ENCODE peak calls at places on chromosomes 12 and 14, in five cellular contexts. G is mesenchymal stem cell, Y is IMR-90, D is neuronal stem cell, W is H9. U is an unnamed sample.

GRCh38 chr14:92495041-92495440 is 18.5 kb upstream of the RIN3 start:
- DNase-seq in Y (peak; percentile 81), W (no peak), D (no peak), G (peak; percentile 95), U (peak; percentile 39)

GRCh38 chr12:113416091-113416754 is 6.0 kb upstream of the SDSL start:
- DNase-seq in W (no peak), Y (no peak), G (no peak), D (no peak), U (no peak)

GRCh38 chr14:53042480-53042879 is 91.6 kb upstream of the FERMT2 start:
- DNase-seq in G (peak; percentile 47), W (no peak), D (no peak), Y (peak; percentile 47), U (no peak)

GRCh38 chr14:59254146-59254910 is 65.9 kb downstream of the DAAM1 start:
- DNase-seq in G (peak; percentile 97), D (no peak), Y (peak; percentile 95), W (no peak), U (peak; percentile 45)

GRCh38 chr12:81245458-81245857 is 167.6 kb downstream of the ACSS3 start:
- DNase-seq in Y (no peak), W (no peak), G (no peak), D (no peak), U (no peak)

GRCh38 chr12:70823182-70823976 is 97.2 kb downstream of the PTPRR start:
- DNase-seq in W (peak; percentile 36), Y (no peak), G (no peak), D (no peak), U (peak; percentile 35)

GRCh38 chr12:21308785-21309184 is 25.9 kb downstream of the SLCO1A2 start:
- DNase-seq in D (no peak), G (no peak), Y (no peak), W (no peak), U (no peak)

GRCh38 chr12:51972424-51972812 is 20.9 kb downstream of the ACVR1B start:
- DNase-seq in G (no peak), W (no peak), Y (no peak), D (no peak), U (peak; percentile 34)

GRCh38 chr12:131129839-131130238 is 176.1 kb downstream of the ADGRD1 start:
- DNase-seq in D (no peak), Y (no peak), W (no peak), G (no peak), U (no peak)

GRCh38 chr12:75455839-75456238 is 24.7 kb upstream of the GLIPR1 start:
- DNase-seq in Y (no peak), W (no peak), G (no peak), D (no peak), U (no peak)
- H3K27ac ChIP-seq in Y (no peak overlapping the region), W (no peak overlapping the region), G (no peak overlapping the region), D (no peak overlapping the region), U (no peak overlapping the region)

DNA sequence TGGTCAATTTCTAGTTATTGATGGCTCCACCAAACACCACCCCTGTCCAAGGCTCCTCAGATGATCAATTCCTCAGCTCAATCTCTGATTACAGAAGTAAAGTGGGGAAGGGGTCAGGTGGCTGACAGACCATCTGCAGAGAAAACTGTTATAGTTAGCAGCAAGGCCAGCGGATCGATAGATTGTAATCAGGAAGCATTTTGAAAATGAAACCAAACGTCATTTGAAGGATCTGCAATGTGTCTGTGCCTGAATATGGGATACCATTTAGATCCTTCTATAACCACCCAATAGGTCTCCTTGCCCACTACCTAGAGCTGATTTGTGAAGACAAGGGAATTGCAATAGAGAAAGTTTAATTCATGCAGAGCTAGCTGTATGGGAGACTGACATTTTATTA is 11.6 kb downstream of the HCAR2 start:
- DNase-seq in W (no peak), D (no peak), Y (no peak), G (no peak), U (no peak)
- H4K8ac ChIP-seq in W (no peak overlapping the region), D (no peak overlapping the region), Y (no peak overlapping the region), G (peak overlapping the region; percentile 12), U (no peak overlapping the region)

GRCh38 chr14:95711476-95712176 is 2.3 kb downstream of the TCL1A start:
- DNase-seq in D (no peak), Y (no peak), W (no peak), G (no peak), U (no peak)
- H3K4me2 ChIP-seq in D (no peak overlapping the region), Y (no peak overlapping the region), W (no peak overlapping the region), G (no peak overlapping the region), U (no peak overlapping the region)

DNA sequence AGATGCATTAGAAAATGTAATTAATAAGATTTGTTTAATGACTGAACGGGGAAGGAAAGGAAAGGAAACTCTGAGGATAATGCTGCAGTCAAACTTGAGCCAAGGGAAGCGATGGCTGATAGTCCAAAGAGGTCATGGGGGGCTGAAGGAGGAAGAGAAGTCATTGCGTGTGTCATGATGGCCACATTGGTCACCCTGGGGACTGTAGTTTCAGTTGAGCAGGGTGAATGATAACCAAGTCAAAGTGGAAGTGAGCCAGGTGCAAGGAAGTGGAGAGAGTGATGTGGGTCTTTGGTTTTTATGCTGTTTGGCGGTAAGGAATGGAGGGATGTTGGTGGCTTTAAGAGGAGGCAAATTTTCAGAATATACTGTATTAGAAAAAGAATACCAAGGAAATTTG is 21.6 kb downstream of the C12orf75 start:
- DNase-seq in D (no peak), W (no peak), G (no peak), Y (no peak), U (no peak)
- H3K27ac ChIP-seq in D (no peak overlapping the region), W (no peak overlapping the region), G (no peak overlapping the region), Y (no peak overlapping the region), U (no peak overlapping the region)

GRCh38 chr14:65107200-65107599 is 4.9 kb upstream of the MAX start:
- DNase-seq in G (no peak), Y (no peak), W (no peak), D (no peak), U (no peak)
- H4K8ac ChIP-seq in G (no peak overlapping the region), Y (no peak overlapping the region), W (no peak overlapping the region), D (no peak overlapping the region), U (no peak overlapping the region)

GRCh38 chr12:48980953-48981756 is 3.0 kb downstream of the WNT1 start:
- DNase-seq in D (no peak), W (no peak), G (peak; percentile 37), Y (peak; percentile 29), U (peak; percentile 63)
- H3K4me2 ChIP-seq in D (peak overlapping the region; percentile 29), W (peak overlapping the region; percentile 30), G (peak overlapping the region; percentile 31), Y (peak overlapping the region; percentile 8), U (peak overlapping the region; percentile 53)

DNA sequence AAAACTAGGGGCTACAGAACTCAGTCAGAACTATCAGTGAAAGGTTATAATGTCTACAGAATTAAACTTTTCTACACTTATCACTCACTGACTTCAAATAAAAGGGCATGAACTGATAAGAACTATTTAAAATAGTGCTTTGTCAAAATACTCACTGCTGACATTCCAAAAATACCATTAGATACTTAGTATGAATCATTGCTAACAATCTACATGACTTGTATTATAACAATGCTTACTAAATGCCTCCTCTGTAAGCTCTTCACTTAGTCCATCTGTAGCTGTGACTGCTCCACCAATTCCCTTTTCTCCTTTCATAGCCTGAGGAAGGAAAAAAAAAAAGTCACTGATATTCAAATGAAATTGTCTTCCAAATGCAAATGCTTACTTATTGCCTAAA is 17.0 kb downstream of the NFYB start:
- DNase-seq in Y (peak; percentile 78), G (peak; percentile 25), D (no peak), W (no peak), U (peak; percentile 47)
- H3K27ac ChIP-seq in Y (peak overlapping the region; percentile 82), G (no peak overlapping the region), D (no peak overlapping the region), W (no peak overlapping the region), U (no peak overlapping the region)

GRCh38 chr12:6082613-6083012 is 41.9 kb downstream of the VWF start:
- DNase-seq in Y (no peak), W (no peak), D (no peak), G (no peak), U (no peak)

GRCh38 chr12:6083606-6084005 is 40.9 kb downstream of the VWF start:
- DNase-seq in D (no peak), G (no peak), W (no peak), Y (no peak), U (no peak)

GRCh38 chr12:6078378-6079083 is 45.9 kb downstream of the VWF start:
- DNase-seq in Y (no peak), G (no peak), W (no peak), D (no peak), U (peak; percentile 64)

GRCh38 chr12:6076776-6077700 is 47.4 kb downstream of the VWF start:
- DNase-seq in G (no peak), W (no peak), D (no peak), Y (no peak), U (no peak)

DNA sequence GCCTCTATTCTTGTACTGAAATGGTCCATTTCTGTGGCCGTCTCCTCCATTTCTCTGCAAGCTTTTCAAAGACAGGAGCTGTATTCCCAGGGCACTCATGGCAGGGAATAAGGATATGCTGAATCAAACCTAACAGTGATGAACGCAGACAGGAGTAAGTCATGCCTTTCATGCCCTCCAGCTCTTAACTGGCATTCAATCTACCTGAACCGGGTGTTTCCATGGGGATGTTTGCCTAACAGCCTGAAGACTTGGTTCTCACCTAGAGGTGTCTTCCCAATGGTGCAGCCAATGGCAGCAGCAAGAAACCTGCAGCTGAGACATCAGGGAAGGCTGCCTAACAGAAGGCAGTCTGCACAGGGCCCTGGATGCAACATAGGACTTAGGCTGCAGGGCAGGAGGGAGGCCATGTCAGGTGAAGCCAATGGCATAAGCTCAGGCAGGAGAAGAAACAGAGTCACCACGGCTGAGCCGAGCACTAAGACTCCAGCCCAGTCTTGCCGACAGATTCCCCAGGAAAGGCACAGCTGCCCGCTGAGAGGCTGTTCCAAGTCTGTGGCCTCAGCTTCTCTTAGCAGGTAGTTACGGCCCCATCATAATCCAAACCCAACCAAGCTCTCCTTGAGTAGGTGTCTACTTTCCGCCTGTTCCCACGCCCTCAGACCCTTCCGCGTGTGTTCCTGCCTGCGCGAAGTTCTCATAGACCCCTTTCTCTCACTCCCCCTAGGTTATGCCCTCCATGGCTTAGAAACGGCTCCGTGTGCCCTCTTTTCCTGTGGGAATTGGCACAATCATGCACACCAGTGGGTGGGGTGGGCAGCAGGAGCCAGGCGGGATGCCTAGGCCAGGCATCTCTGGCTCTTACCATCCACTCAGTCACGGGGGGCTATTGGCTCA is 44.1 kb downstream of the VWF start:
- DNase-seq in Y (no peak), D (no peak), W (no peak), G (no peak), U (no peak)
- H4K8ac ChIP-seq in Y (no peak overlapping the region), D (no peak overlapping the region), W (no peak overlapping the region), G (no peak overlapping the region), U (no peak overlapping the region)

DNA sequence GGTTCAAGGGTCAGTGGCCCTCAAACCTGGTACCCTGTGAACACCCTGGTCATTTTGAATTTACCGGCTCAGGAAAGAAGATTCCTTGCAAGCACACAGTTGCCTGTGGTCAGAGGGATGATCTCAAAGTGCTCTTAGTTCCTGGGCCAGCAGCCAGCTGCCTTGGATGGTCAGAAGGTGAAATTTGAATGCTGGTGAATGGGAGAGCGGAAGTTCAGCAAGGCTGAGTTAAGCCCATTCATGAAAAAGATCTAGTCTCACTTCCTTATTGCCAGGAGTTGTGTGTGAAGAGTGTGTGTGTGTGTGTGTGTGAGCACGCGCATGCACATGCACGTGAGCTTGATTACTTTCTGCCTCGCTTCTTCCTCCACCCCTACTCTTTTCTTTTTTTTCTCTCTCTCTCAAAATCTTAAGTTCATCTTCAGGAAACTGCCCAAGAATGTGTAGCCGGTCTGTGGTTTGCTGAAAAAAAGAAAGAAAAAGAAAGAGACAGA is 155.5 kb upstream of the CCND2 start:
- DNase-seq in G (peak; percentile 65), W (peak; percentile 23), Y (peak; percentile 64), D (no peak), U (no peak)
- H3K4me2 ChIP-seq in G (no peak overlapping the region), W (no peak overlapping the region), Y (peak overlapping the region; percentile 15), D (no peak overlapping the region), U (no peak overlapping the region)

DNA sequence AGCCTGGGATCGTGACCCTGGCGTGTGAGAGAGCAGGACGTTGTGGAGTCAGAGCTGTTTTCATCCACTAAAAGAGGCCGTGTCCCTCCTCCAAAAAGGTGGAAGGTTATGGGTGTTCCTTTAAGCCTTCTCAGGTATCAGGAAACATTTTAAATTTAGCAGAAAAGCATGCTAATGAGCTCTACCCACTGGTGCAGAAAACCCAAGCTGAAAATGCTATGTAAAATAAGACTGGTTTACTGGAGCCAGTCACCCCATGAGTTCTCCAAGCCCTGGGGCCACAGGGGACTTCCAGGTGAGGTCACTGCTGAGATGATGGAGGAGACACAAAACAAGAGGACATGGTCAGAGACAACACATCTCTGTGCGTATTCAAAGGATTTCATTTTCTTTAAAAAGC is 14.0 kb downstream of the PRKAB1 start:
- DNase-seq in W (no peak), Y (no peak), D (no peak), G (no peak), U (no peak)
- H3K27ac ChIP-seq in W (no peak overlapping the region), Y (no peak overlapping the region), D (no peak overlapping the region), G (no peak overlapping the region), U (no peak overlapping the region)

U was measured in mesendoderm.